ENCODE peak calls at places on chromosome 20, in seven cellular contexts. E is amygdala; O is Peyer's patch; H is CD8-positive, alpha-beta T cell; F is left ventricle myocardium inferior; D is GM03348; Z is Panc1. N is an unnamed sample.

GRCh38 chr20:45725134-45725533 is 3.0 kb downstream of the SPINT4 start:
- DNase-seq in O (no peak), Z (no peak), F (no peak), E (no peak), H (no peak), D (no peak), N (no peak)

GRCh38 chr20:50339196-50339901 is 148.7 kb downstream of the CEBPB start:
- DNase-seq in F (no peak), O (no peak), D (peak), E (no peak), H (no peak), Z (no peak), N (no peak)

GRCh38 chr20:62122659-62123449 is 579 bp downstream of the LSM14B start:
- DNase-seq in D (peak), E (no peak), Z (no peak), O (peak), F (no peak), H (peak), N (peak)

GRCh38 chr20:39364320-39364719 is 402.2 kb downstream of the DHX35 start:
- DNase-seq in F (no peak), Z (no peak), E (no peak), D (no peak), O (no peak), H (no peak), N (no peak)

GRCh38 chr20:47343007-47343472 is 13.5 kb downstream of the ZMYND8 start:
- DNase-seq in E (no peak), D (no peak), O (no peak), Z (no peak), F (no peak), H (no peak), N (no peak)

GRCh38 chr20:2867081-2867860 is 6.0 kb upstream of the PTPRA start:
- DNase-seq in D (no peak), E (no peak), H (no peak), F (no peak), O (no peak), Z (no peak), N (no peak)

GRCh38 chr20:37406010-37406998 is 60.4 kb downstream of the SRC start:
- DNase-seq in O (no peak), F (peak), E (no peak), D (peak), Z (no peak), H (no peak), N (no peak)

GRCh38 chr20:54221996-54222890 is 14.4 kb downstream of the PFDN4 start:
- DNase-seq in E (no peak), D (no peak), Z (no peak), O (no peak), H (no peak), F (no peak), N (no peak)